ENCODE peak calls at places on chromosomes 5 and 9, in six cellular contexts. B, X, R, Q, G and M are unnamed samples.

GRCh38 chr5:437281-437771 is 5.7 kb upstream of the EXOC3 start:
- DNase-seq in Q (no peak), G (peak; percentile 79), X (no peak), B (no peak), R (no peak), M (no peak)

GRCh38 chr9:98702835-98703385 is 5.8 kb downstream of the GABBR2 start:
- DNase-seq in X (no peak), B (no peak), G (peak; percentile 14), R (no peak), Q (no peak), M (no peak)

GRCh38 chr9:112072721-112073553 is 102.2 kb downstream of the SUSD1 start:
- DNase-seq in Q (no peak), X (no peak), R (no peak), B (peak; percentile 98), G (no peak), M (no peak)

GRCh38 chr9:91141407-91141973 is 220.2 kb downstream of the AUH start:
- DNase-seq in G (no peak), B (no peak), X (no peak), Q (no peak), R (no peak), M (no peak)

GRCh38 chr9:21688108-21689102 is 114.0 kb upstream of the MTAP start:
- DNase-seq in R (no peak), B (peak; percentile 81), X (no peak), Q (peak; percentile 15), G (no peak), M (no peak)

GRCh38 chr9:99050292-99050911 is 54.5 kb upstream of the TGFBR1 start:
- DNase-seq in R (no peak), B (peak; percentile 75), G (no peak), Q (no peak), X (no peak), M (no peak)

GRCh38 chr5:78544531-78545200 is 103.9 kb downstream of the LHFPL2 start:
- DNase-seq in X (no peak), Q (no peak), G (peak; percentile 74), R (no peak), B (peak; percentile 85), M (no peak)

GRCh38 chr5:13227520-13227919 is 717.0 kb downstream of the DNAH5 start:
- DNase-seq in X (no peak), R (no peak), Q (no peak), G (no peak), B (no peak), M (no peak)

GRCh38 chr5:134784241-134784920 is 25.8 kb downstream of the DDX46 start:
- DNase-seq in R (no peak), G (no peak), Q (no peak), X (no peak), B (peak; percentile 33), M (no peak)
- TF ChIP-seq CTCF in R (no peak), G (no peak), Q (no peak), X (no peak), B (peak; percentile 39), M (no peak)

GRCh38 chr5:53965459-53965858 is 344.9 kb downstream of the ARL15 start:
- DNase-seq in Q (no peak), B (no peak), X (no peak), R (no peak), G (no peak), M (no peak)

GRCh38 chr5:53962306-53962705 is 348.1 kb downstream of the ARL15 start:
- DNase-seq in B (no peak), R (no peak), X (no peak), G (no peak), Q (no peak), M (no peak)

GRCh38 chr5:53969331-53969730 is 341.0 kb downstream of the ARL15 start:
- DNase-seq in R (no peak), B (no peak), Q (no peak), X (no peak), G (no peak), M (no peak)

GRCh38 chr5:53963958-53964357 is 346.4 kb downstream of the ARL15 start:
- DNase-seq in Q (no peak), B (no peak), R (no peak), X (no peak), G (no peak), M (no peak)
- TF ChIP-seq CTCF in Q (no peak), B (no peak), R (no peak), X (no peak), G (no peak), M (no peak)

GRCh38 chr5:124519396-124519795 is 227.0 kb downstream of the ZNF608 start:
- DNase-seq in B (peak; percentile 86), Q (no peak), R (no peak), G (no peak), X (no peak), M (no peak)

GRCh38 chr5:124527220-124527991 is 219.0 kb downstream of the ZNF608 start:
- DNase-seq in G (no peak), B (peak; percentile 21), R (no peak), Q (no peak), X (peak; percentile 16), M (no peak)

GRCh38 chr5:124521461-124522230 is 224.8 kb downstream of the ZNF608 start:
- DNase-seq in G (no peak), Q (no peak), R (no peak), X (no peak), B (no peak), M (no peak)

GRCh38 chr5:124528838-124529237 is 217.6 kb downstream of the ZNF608 start:
- DNase-seq in B (peak; percentile 25), X (peak; percentile 20), R (no peak), Q (no peak), G (no peak), M (no peak)

DNA sequence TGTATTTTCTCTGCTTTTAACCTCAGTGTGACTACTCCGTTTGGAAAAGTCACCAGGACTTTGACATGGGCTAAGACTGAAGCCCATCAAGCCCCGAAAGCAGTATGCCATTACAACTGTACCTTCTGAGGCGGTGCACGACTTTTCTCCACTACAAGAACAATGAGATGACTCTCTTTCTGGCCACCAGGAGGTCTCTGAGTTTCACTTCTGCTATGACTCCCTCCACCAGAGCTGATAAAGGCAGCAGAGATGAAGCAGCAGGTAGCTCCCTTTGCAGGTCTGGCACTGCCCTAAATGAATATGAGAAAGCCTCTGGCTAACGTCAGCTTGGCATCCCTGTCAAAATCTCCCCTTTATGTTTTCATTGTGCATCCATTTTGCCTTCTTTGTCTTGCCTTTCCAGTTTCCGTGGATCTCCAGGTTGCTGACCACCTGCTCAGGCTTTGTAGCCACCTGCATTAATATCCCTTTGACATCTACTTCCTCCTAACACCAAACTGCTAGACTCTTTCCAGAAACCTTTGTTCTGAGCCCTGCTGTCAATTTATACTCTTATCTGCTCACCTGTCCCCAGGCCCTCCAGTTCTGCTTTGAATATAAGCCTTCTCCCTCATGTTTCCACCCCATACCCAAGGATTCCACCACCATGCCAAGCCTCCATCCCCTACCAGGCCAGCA is 221.7 kb downstream of the ZNF608 start:
- DNase-seq in R (no peak), G (no peak), B (no peak), X (peak; percentile 66), Q (no peak), M (no peak)
- TF ChIP-seq CTCF in R (no peak), G (no peak), B (no peak), X (no peak), Q (no peak), M (no peak)

GRCh38 chr5:132103380-132103951 is 29.9 kb downstream of the CSF2 start:
- DNase-seq in X (peak; percentile 80), B (peak; percentile 96), Q (peak; percentile 84), R (no peak), G (peak; percentile 91), M (no peak)
- TF ChIP-seq CTCF in X (no peak), B (no peak), Q (no peak), R (no peak), G (no peak), M (no peak)

GRCh38 chr5:93057311-93057710 is 523.7 kb downstream of the NR2F1-AS1 start:
- DNase-seq in B (no peak), Q (no peak), R (no peak), G (no peak), X (no peak), M (no peak)

GRCh38 chr5:93058309-93058708 is 522.7 kb downstream of the NR2F1-AS1 start:
- DNase-seq in R (no peak), X (no peak), B (peak; percentile 92), G (no peak), Q (no peak), M (no peak)

DNA sequence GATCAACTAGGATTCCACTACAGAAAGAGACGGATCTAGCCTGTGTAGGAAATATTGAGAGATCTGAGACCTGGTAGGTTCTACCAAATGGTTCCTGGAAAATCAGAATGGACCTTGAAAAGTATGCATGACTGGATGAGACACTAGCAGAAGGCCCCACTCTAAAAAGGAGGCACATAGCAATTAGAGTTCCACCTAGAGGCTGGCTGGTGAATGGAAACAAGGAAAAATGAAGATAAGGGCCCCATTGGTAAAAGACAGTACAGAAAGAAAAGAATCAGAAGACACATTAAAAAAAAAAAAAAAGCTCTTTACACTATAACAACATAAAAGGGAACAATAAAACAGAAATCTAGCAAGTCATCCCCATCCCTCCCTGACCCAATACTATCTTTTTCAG is 518.5 kb downstream of the NR2F1-AS1 start:
- DNase-seq in Q (no peak), R (no peak), X (no peak), B (no peak), G (no peak), M (no peak)
- TF ChIP-seq CTCF in Q (no peak), R (peak; percentile 18), X (peak; percentile 20), B (peak; percentile 13), G (no peak), M (no peak)

GRCh38 chr9:137111788-137112563 is 2.6 kb downstream of the DPP7 start:
- DNase-seq in B (no peak), G (no peak), Q (no peak), X (no peak), R (no peak), M (no peak)

GRCh38 chr9:137114220-137114612 is 317 bp downstream of the DPP7 start:
- DNase-seq in Q (no peak), X (peak; percentile 78), G (no peak), B (no peak), R (no peak), M (no peak)

GRCh38 chr9:137114613-137115393 is at the start of gene DPP7:
- DNase-seq in G (peak; percentile 96), B (peak; percentile 16), Q (peak; percentile 81), X (peak; percentile 98), R (no peak), M (peak; percentile 26)

GRCh38 chr9:137112564-137113384 is 1.8 kb downstream of the DPP7 start:
- DNase-seq in Q (no peak), G (no peak), B (no peak), R (no peak), X (peak; percentile 28), M (no peak)

GRCh38 chr9:137113385-137114159 is 961 bp downstream of the DPP7 start:
- DNase-seq in B (no peak), G (no peak), X (peak; percentile 79), R (no peak), Q (no peak), M (no peak)
- TF ChIP-seq CTCF in B (no peak), G (no peak), X (no peak), R (no peak), Q (no peak), M (no peak)

GRCh38 chr5:173673295-173674170 is 57.1 kb upstream of the BOD1 start:
- DNase-seq in G (peak; percentile 48), X (no peak), R (no peak), Q (peak; percentile 47), B (no peak), M (no peak)
- TF ChIP-seq CTCF in G (no peak), X (no peak), R (no peak), Q (no peak), B (no peak), M (no peak)